ENCODE peak calls at places on chromosomes 5 and 9, in five cellular contexts. S, X, Z, G and U are unnamed samples. For H3K9me3, the result is how much of the 10 kb centered on the place peaks cover.

GRCh38 chr5:61823796-61824195 is 482.2 kb upstream of the KIF2A start:
- DNase-seq in S (no peak), X (no peak), Z (no peak), G (no peak), U (no peak)

GRCh38 chr5:134541736-134542376 is 16.4 kb downstream of the JADE2 start:
- DNase-seq in S (no peak), X (no peak), Z (no peak), G (peak), U (peak)

GRCh38 chr5:131542723-131543122 is 92.3 kb downstream of the RAPGEF6 start:
- DNase-seq in S (no peak), X (no peak), Z (no peak), G (no peak), U (no peak)

GRCh38 chr9:70475211-70475610 is 60.8 kb upstream of the KLF9 start:
- DNase-seq in S (no peak), X (no peak), Z (peak), G (no peak), U (peak)

GRCh38 chr9:101625871-101626270 is 31.1 kb upstream of the PPP3R2 start:
- DNase-seq in S (no peak), X (no peak), Z (no peak), G (peak), U (no peak)

GRCh38 chr9:79220246-79220645 is 351.5 kb upstream of the TLE4 start:
- DNase-seq in S (no peak), X (no peak), Z (no peak), G (no peak), U (no peak)

GRCh38 chr5:76084496-76085285 is 1.5 kb downstream of the SV2C start:
- DNase-seq in S (no peak), X (peak), Z (no peak), G (no peak), U (peak)

GRCh38 chr5:142888469-142889085 is 118.4 kb downstream of the ARHGAP26 start:
- DNase-seq in S (no peak), X (no peak), Z (peak), G (peak), U (peak)

GRCh38 chr5:33939863-33940262 is 3.7 kb downstream of the RXFP3 start:
- DNase-seq in S (no peak), X (no peak), Z (no peak), G (peak), U (no peak)

GRCh38 chr5:147391781-147392180 is 118.1 kb downstream of the DPYSL3 start:
- DNase-seq in S (peak), X (no peak), Z (peak), G (peak), U (peak)

GRCh38 chr9:7879551-7880245 is 80.1 kb upstream of the DMAC1 start:
- DNase-seq in S (no peak), X (no peak), Z (no peak), G (no peak), U (peak)

GRCh38 chr9:36632892-36633291 is 60.2 kb downstream of the MELK start:
- DNase-seq in S (no peak), X (no peak), Z (no peak), G (peak), U (no peak)

GRCh38 chr5:169521366-169521983 is 62.1 kb upstream of the SPDL1 start:
- DNase-seq in S (no peak), X (no peak), Z (no peak), G (no peak), U (peak)
- H3K9me3 ChIP-seq in S (under half), X (under half), Z (under half), G (under half), U (under half)

DNA sequence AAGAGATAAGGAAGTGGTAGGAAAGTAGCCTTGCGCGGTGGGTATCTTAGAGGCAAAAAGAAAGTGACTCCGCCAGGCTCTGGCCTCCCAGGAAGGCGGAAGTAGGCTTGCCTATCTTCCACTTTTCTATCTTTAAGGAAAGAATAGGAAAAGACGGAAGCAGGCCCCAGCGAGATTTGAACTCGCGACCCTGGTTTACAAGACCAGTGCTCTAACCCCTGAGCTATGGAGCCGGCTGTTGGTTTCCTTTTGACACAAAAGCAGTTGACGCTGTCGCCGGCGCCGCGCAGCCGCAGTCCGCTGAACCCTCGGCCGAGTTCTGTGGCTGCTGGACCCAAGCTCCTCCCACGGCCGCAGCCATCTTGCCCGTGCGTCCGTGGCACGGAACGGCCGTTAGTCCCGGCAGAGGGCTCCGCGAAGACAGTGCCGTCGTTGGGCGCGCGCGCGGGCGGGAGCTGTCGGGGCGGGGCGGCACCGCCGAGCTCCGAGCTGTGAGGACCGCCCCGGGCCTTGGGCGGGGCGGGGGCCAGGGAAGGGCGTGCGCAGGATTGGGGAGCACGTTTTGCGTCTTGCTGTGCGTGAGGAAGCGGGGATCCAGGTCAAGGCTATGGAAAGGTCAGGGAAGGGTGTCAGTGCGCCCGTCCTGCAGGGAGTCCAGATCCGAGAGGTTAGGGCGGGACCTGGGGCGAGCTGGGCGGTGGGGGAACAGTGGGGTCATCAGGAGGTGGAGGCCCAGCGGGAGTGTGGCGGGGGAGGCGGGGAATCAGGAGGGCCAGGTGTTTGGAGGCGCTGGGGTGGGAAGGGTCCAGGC is 13.3 kb downstream of the TRIM7 start:
- DNase-seq in S (peak), X (peak), Z (peak), G (peak), U (peak)
- TF ChIP-seq POLR2A in S (no peak), X (peak), Z (peak), G (peak), U (no peak)

GRCh38 chr5:42634575-42634974 is 122.0 kb upstream of the CCDC152 start:
- DNase-seq in S (no peak), X (no peak), Z (no peak), G (no peak), U (no peak)

GRCh38 chr5:42632501-42632900 is 124.1 kb upstream of the CCDC152 start:
- DNase-seq in S (no peak), X (no peak), Z (no peak), G (no peak), U (no peak)

GRCh38 chr5:42636946-42637345 is 119.7 kb upstream of the CCDC152 start:
- DNase-seq in S (no peak), X (no peak), Z (no peak), G (no peak), U (no peak)

GRCh38 chr5:42638972-42639371 is 117.6 kb upstream of the CCDC152 start:
- DNase-seq in S (no peak), X (no peak), Z (no peak), G (no peak), U (no peak)

GRCh38 chr5:42636425-42636824 is 120.2 kb upstream of the CCDC152 start:
- DNase-seq in S (no peak), X (no peak), Z (no peak), G (no peak), U (no peak)
- TF ChIP-seq CTCF in S (no peak), X (no peak), Z (no peak), G (no peak), U (no peak)

DNA sequence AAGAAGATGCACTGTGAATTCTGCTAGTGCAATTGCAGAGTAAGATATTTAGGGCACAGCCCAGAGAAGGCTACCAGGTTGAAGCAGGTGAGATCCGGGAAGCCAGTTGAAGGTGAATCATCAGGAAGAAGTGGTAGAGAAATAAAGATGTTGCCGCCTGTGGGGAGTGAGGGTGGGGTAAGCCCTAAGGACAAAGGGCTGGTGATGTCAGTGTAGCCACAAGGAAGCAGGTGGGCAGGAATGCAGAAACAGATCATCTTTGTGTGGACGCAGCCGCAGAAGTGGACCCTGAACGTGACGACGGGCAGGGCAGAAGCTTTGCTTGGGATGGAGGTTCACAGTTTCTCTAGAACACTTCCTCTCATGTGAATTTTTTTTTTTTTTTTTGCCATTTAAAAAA is 164.2 kb downstream of the ACTL7B start:
- DNase-seq in S (no peak), X (no peak), Z (no peak), G (no peak), U (no peak)
- H3K9me3 ChIP-seq in S (under half), X (under half), Z (under half), G (under half), U (under half)

DNA sequence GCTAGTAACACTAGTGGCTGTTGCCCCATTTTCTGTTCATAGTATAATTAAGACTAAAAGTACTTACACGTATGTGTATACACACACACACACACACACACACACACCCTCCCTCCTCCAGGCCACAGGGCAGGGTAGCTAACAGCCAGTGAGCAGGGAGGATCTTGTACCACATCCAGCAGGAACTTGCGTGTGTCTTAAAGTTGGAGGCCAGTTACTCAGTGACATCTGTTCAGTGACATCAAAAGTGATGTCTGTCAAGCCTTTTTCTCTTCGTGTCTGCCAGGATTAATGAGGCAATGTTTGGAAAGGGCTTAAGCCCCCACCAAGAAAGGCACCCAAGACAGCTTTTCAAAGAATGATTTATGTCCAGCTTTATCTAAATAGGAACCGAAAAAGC is 149.4 kb upstream of the KLF4 start:
- DNase-seq in S (peak), X (no peak), Z (peak), G (peak), U (no peak)
- TF ChIP-seq POLR2A in S (no peak), X (no peak), Z (peak), G (peak), U (no peak)

GRCh38 chr5:157308826-157309465 is 43.0 kb downstream of the CYFIP2 start:
- DNase-seq in S (no peak), X (no peak), Z (no peak), G (no peak), U (no peak)
- TF ChIP-seq CTCF in S (no peak), X (no peak), Z (no peak), G (no peak), U (no peak)

GRCh38 chr5:141420855-141421488 is at the start of gene PCDHGA11:
- DNase-seq in S (no peak), X (no peak), Z (no peak), G (peak), U (peak)
- H3K9me3 ChIP-seq in S (half or more), X (half or more), Z (half or more), G (half or more), U (under half)